ENCODE peak calls at places on chromosomes 3 and 15, in six cellular contexts. One of them, this sample, is unnamed.

GRCh38 chr3:69815959-69816358 is 76.7 kb downstream of the MITF start:
- DNase-seq in heart left ventricle: no peak
- DNase-seq in cardiac muscle cell: no peak
- DNase-seq in AG10803: no peak
- DNase-seq in psoas muscle: no peak
- DNase-seq in astrocyte: no peak
- DNase-seq in this sample: no peak

GRCh38 chr15:57683481-57683880 is 23.0 kb upstream of the POLR2M start:
- DNase-seq in heart left ventricle: no peak
- DNase-seq in cardiac muscle cell: no peak
- DNase-seq in AG10803: no peak
- DNase-seq in psoas muscle: no peak
- DNase-seq in astrocyte: no peak
- DNase-seq in this sample: no peak

GRCh38 chr3:102142379-102143058 is 292.3 kb upstream of the ZPLD1 start:
- DNase-seq in heart left ventricle: no peak
- DNase-seq in cardiac muscle cell: no peak
- DNase-seq in AG10803: no peak
- DNase-seq in psoas muscle: no peak
- DNase-seq in astrocyte: no peak
- DNase-seq in this sample: peak; percentile 64

GRCh38 chr3:45534580-45535080 is 59.9 kb upstream of the LIMD1 start:
- DNase-seq in heart left ventricle: no peak
- DNase-seq in cardiac muscle cell: no peak
- DNase-seq in AG10803: no peak
- DNase-seq in psoas muscle: no peak
- DNase-seq in astrocyte: no peak
- DNase-seq in this sample: no peak

GRCh38 chr15:80242132-80242769 is 9.8 kb downstream of the CTXND1 start:
- DNase-seq in heart left ventricle: no peak
- DNase-seq in cardiac muscle cell: peak; percentile 56
- DNase-seq in AG10803: peak; percentile 44
- DNase-seq in psoas muscle: no peak
- DNase-seq in astrocyte: no peak
- DNase-seq in this sample: peak; percentile 39

GRCh38 chr3:186053954-186054353 is 54.9 kb downstream of the ETV5 start:
- DNase-seq in heart left ventricle: no peak
- DNase-seq in cardiac muscle cell: no peak
- DNase-seq in AG10803: peak; percentile 40
- DNase-seq in psoas muscle: no peak
- DNase-seq in astrocyte: peak; percentile 32
- DNase-seq in this sample: peak; percentile 14

GRCh38 chr15:76327191-76328105 is 9.1 kb upstream of the ISL2 start:
- DNase-seq in heart left ventricle: peak; percentile 33
- DNase-seq in cardiac muscle cell: no peak
- DNase-seq in AG10803: no peak
- DNase-seq in psoas muscle: no peak
- DNase-seq in astrocyte: peak; percentile 52
- DNase-seq in this sample: no peak

GRCh38 chr3:102354818-102355515 is 79.8 kb upstream of the ZPLD1 start:
- DNase-seq in heart left ventricle: no peak
- DNase-seq in cardiac muscle cell: no peak
- DNase-seq in AG10803: peak; percentile 2
- DNase-seq in psoas muscle: no peak
- DNase-seq in astrocyte: peak; percentile 38
- DNase-seq in this sample: peak; percentile 76

GRCh38 chr3:171402281-171402680 is 57.9 kb downstream of the TNIK start:
- DNase-seq in heart left ventricle: no peak
- DNase-seq in cardiac muscle cell: no peak
- DNase-seq in AG10803: no peak
- DNase-seq in psoas muscle: no peak
- DNase-seq in astrocyte: no peak
- DNase-seq in this sample: no peak

GRCh38 chr3:170555329-170555728 is 30.5 kb downstream of the SLC7A14 start:
- DNase-seq in heart left ventricle: no peak
- DNase-seq in cardiac muscle cell: no peak
- DNase-seq in AG10803: peak; percentile 67
- DNase-seq in psoas muscle: no peak
- DNase-seq in astrocyte: peak; percentile 30
- DNase-seq in this sample: peak; percentile 38

GRCh38 chr3:175222356-175222755 is 363.2 kb downstream of the NAALADL2 start:
- DNase-seq in heart left ventricle: no peak
- DNase-seq in cardiac muscle cell: no peak
- DNase-seq in AG10803: no peak
- DNase-seq in psoas muscle: no peak
- DNase-seq in astrocyte: no peak
- DNase-seq in this sample: no peak

GRCh38 chr15:99100245-99101173 is 4.4 kb upstream of the SYNM start:
- DNase-seq in heart left ventricle: peak; percentile 79
- DNase-seq in cardiac muscle cell: peak; percentile 87
- DNase-seq in AG10803: peak; percentile 61
- DNase-seq in psoas muscle: peak; percentile 84
- DNase-seq in astrocyte: peak; percentile 35
- DNase-seq in this sample: peak; percentile 71

GRCh38 chr15:41661078-41661528 is 898 bp downstream of the MGA start:
- DNase-seq in heart left ventricle: no peak
- DNase-seq in cardiac muscle cell: no peak
- DNase-seq in AG10803: no peak
- DNase-seq in psoas muscle: no peak
- DNase-seq in astrocyte: no peak
- DNase-seq in this sample: no peak

DNA sequence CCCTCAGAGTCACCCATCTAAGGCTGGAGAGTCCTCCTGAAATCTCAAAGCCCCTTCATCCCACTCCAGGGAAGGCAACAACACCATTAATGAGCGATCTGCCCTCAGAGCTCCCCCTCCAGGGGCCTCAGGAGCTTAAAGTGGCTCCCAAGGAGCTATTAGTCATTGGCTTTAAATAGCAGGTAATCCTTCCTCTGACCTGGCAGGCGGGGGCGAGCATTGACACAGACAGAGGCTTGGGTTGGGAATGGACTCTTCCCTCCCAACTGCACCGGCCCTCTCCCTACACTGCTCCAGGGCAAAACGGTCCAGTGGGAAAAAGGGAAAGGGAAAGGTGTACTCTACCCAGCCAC is 1.4 kb downstream of the MFGE8 start:
- DNase-seq in heart left ventricle: no peak
- DNase-seq in cardiac muscle cell: peak; percentile 80
- DNase-seq in AG10803: no peak
- DNase-seq in psoas muscle: peak; percentile 70
- DNase-seq in astrocyte: peak; percentile 70
- DNase-seq in this sample: no peak
- H3K4me3 ChIP-seq in heart left ventricle: peak overlapping the region; percentile 88
- H3K4me3 ChIP-seq in cardiac muscle cell: peak overlapping the region; percentile 54
- H3K4me3 ChIP-seq in AG10803: peak overlapping the region; percentile 68
- H3K4me3 ChIP-seq in psoas muscle: peak overlapping the region; percentile 92
- H3K4me3 ChIP-seq in astrocyte: peak overlapping the region; percentile 86
- H3K4me3 ChIP-seq in this sample: peak overlapping the region; percentile 88

GRCh38 chr3:98018301-98018700 is 16.8 kb downstream of the GABRR3 start:
- DNase-seq in heart left ventricle: no peak
- DNase-seq in cardiac muscle cell: no peak
- DNase-seq in AG10803: no peak
- DNase-seq in psoas muscle: no peak
- DNase-seq in astrocyte: no peak
- DNase-seq in this sample: no peak
- TF ChIP-seq CTCF in heart left ventricle: no peak
- TF ChIP-seq CTCF in cardiac muscle cell: no peak
- TF ChIP-seq CTCF in AG10803: no peak
- TF ChIP-seq CTCF in psoas muscle: no peak
- TF ChIP-seq CTCF in astrocyte: no peak
- TF ChIP-seq CTCF in this sample: no peak

GRCh38 chr3:34159613-34160420 is 361.4 kb downstream of the PDCD6IP start:
- DNase-seq in heart left ventricle: no peak
- DNase-seq in cardiac muscle cell: no peak
- DNase-seq in AG10803: no peak
- DNase-seq in psoas muscle: no peak
- DNase-seq in astrocyte: no peak
- DNase-seq in this sample: no peak
- H3K4me3 ChIP-seq in heart left ventricle: no peak overlapping the region
- H3K4me3 ChIP-seq in cardiac muscle cell: no peak overlapping the region
- H3K4me3 ChIP-seq in AG10803: no peak overlapping the region
- H3K4me3 ChIP-seq in psoas muscle: no peak overlapping the region
- H3K4me3 ChIP-seq in astrocyte: no peak overlapping the region
- H3K4me3 ChIP-seq in this sample: no peak overlapping the region

DNA sequence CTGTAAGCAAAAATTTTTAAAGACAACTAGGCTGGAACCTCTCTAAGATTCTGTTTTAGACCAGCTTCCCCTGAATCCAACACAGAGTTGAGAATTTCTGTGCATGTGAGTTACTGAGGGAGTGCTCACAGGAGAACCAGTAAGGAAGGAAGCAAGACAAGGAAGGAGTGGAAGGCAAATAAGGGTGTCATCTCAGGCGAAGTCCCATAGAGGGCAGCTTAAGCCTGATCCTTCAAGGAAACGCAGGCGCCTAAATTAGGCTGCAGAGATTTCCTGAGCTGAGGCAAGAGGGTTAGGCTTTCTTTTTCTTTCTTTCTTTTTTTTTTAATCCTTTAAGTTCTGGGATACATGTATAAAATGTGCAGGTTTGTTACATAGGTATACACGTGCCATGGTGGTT is 36.2 kb upstream of the COL6A6 start:
- DNase-seq in heart left ventricle: peak; percentile 19
- DNase-seq in cardiac muscle cell: peak; percentile 41
- DNase-seq in AG10803: peak; percentile 56
- DNase-seq in psoas muscle: no peak
- DNase-seq in astrocyte: peak; percentile 32
- DNase-seq in this sample: peak; percentile 59
- TF ChIP-seq CTCF in heart left ventricle: no peak
- TF ChIP-seq CTCF in cardiac muscle cell: peak; percentile 66
- TF ChIP-seq CTCF in AG10803: peak; percentile 64
- TF ChIP-seq CTCF in psoas muscle: no peak
- TF ChIP-seq CTCF in astrocyte: peak; percentile 10
- TF ChIP-seq CTCF in this sample: peak; percentile 45

GRCh38 chr15:48177875-48178611 is at the start of gene MYEF2:
- DNase-seq in heart left ventricle: peak; percentile 61
- DNase-seq in cardiac muscle cell: peak; percentile 88
- DNase-seq in AG10803: peak; percentile 62
- DNase-seq in psoas muscle: peak; percentile 55
- DNase-seq in astrocyte: peak; percentile 46
- DNase-seq in this sample: peak; percentile 48
- H3K4me3 ChIP-seq in heart left ventricle: peak within 1 kb of the TSS; percentile 72
- H3K4me3 ChIP-seq in cardiac muscle cell: peak within 1 kb of the TSS; percentile 83
- H3K4me3 ChIP-seq in AG10803: peak within 1 kb of the TSS; percentile 63
- H3K4me3 ChIP-seq in psoas muscle: peak within 1 kb of the TSS; percentile 71
- H3K4me3 ChIP-seq in astrocyte: peak within 1 kb of the TSS; percentile 71
- H3K4me3 ChIP-seq in this sample: peak within 1 kb of the TSS; percentile 51

GRCh38 chr15:89893696-89894450 is at the start of gene AP3S2:
- DNase-seq in heart left ventricle: peak; percentile 90
- DNase-seq in cardiac muscle cell: peak; percentile 92
- DNase-seq in AG10803: peak; percentile 92
- DNase-seq in psoas muscle: peak; percentile 91
- DNase-seq in astrocyte: peak; percentile 92
- DNase-seq in this sample: peak; percentile 96

GRCh38 chr15:89883518-89883917 is 10.3 kb downstream of the AP3S2 start:
- DNase-seq in heart left ventricle: no peak
- DNase-seq in cardiac muscle cell: no peak
- DNase-seq in AG10803: no peak
- DNase-seq in psoas muscle: no peak
- DNase-seq in astrocyte: no peak
- DNase-seq in this sample: no peak

GRCh38 chr15:89893027-89893426 is 767 bp downstream of the AP3S2 start:
- DNase-seq in heart left ventricle: no peak
- DNase-seq in cardiac muscle cell: no peak
- DNase-seq in AG10803: peak; percentile 54
- DNase-seq in psoas muscle: no peak
- DNase-seq in astrocyte: no peak
- DNase-seq in this sample: peak; percentile 47

GRCh38 chr15:89885611-89886010 is 8.2 kb downstream of the AP3S2 start:
- DNase-seq in heart left ventricle: no peak
- DNase-seq in cardiac muscle cell: no peak
- DNase-seq in AG10803: peak; percentile 14
- DNase-seq in psoas muscle: no peak
- DNase-seq in astrocyte: no peak
- DNase-seq in this sample: no peak

DNA sequence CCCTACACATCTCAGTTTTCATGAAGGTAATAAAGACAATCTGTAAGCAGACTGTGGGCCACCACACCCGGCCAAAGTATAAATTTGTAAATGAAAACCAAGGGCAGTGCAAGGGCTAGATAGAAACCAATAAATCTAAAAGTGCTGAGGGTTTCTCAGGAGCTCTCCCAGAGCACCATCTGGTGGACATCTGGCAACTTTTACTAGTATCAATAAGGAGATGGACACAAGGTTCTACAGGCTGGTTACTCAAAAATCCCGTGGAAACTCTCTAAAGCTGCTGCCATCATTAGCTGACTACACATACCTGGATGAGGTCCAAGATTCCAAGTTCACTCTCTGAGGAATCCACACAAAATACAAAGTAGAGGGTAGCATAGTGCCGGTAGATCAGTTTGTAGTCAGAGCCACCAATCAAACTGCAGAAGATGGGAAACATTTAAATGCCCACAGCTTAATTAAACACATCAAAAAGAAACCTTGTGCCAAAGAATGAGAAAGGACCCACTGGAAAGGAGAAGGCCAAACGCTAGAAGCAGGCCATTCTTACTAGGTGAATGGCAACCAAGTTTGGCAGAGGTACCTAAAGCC is 5.5 kb downstream of the AP3S2 start:
- DNase-seq in heart left ventricle: no peak
- DNase-seq in cardiac muscle cell: peak; percentile 14
- DNase-seq in AG10803: peak; percentile 93
- DNase-seq in psoas muscle: no peak
- DNase-seq in astrocyte: peak; percentile 57
- DNase-seq in this sample: peak; percentile 78
- TF ChIP-seq CTCF in heart left ventricle: peak; percentile 22
- TF ChIP-seq CTCF in cardiac muscle cell: peak; percentile 62
- TF ChIP-seq CTCF in AG10803: peak; percentile 73
- TF ChIP-seq CTCF in psoas muscle: peak; percentile 17
- TF ChIP-seq CTCF in astrocyte: peak; percentile 62
- TF ChIP-seq CTCF in this sample: peak; percentile 58